ENCODE peak calls at places on chromosomes 1 and 21, in nine cellular contexts. Y is thyroid gland; V is prostate gland; X is tibial nerve; B is endodermal cell; A is OCI-LY7; I is CD4-positive, alpha-beta T cell; W is GM13977; S is breast epithelium. F is an unnamed sample.

GRCh38 chr1:218557731-218558130 is 212.6 kb downstream of the TGFB2 start:
- DNase-seq in A (no peak), S (no peak), Y (peak), W (no peak), I (no peak), B (no peak), X (no peak), V (no peak), F (no peak)

GRCh38 chr21:41478319-41479177 is 29.4 kb downstream of the TMPRSS2 start:
- DNase-seq in X (no peak), I (no peak), S (no peak), B (peak), W (no peak), Y (peak), A (no peak), V (no peak), F (no peak)

GRCh38 chr1:107617456-107617855 is 347.5 kb downstream of the VAV3 start:
- DNase-seq in V (no peak), Y (no peak), B (no peak), X (no peak), I (no peak), A (no peak), S (no peak), W (no peak), F (no peak)

GRCh38 chr1:39852876-39853275 is 30.4 kb downstream of the TRIT1 start:
- DNase-seq in V (no peak), Y (no peak), S (no peak), A (no peak), X (no peak), W (no peak), B (no peak), I (no peak), F (no peak)

GRCh38 chr1:47656719-47657685 is 219.2 kb downstream of the FOXD2 start:
- DNase-seq in B (peak), Y (no peak), V (no peak), A (no peak), I (no peak), S (no peak), W (no peak), X (peak), F (no peak)

GRCh38 chr1:13948851-13949490 is 249.0 kb downstream of the PRDM2 start:
- DNase-seq in V (no peak), A (no peak), B (no peak), I (no peak), Y (peak), S (no peak), X (peak), W (no peak), F (no peak)

GRCh38 chr1:190373705-190374336 is 103.8 kb downstream of the BRINP3 start:
- DNase-seq in Y (no peak), W (peak), V (no peak), B (peak), I (no peak), X (no peak), A (peak), S (no peak), F (peak)

GRCh38 chr21:42463861-42464515 is 32.0 kb downstream of the RSPH1 start:
- DNase-seq in B (peak), I (peak), A (peak), W (no peak), X (no peak), S (peak), V (no peak), Y (peak), F (no peak)

GRCh38 chr1:159122005-159122621 is 45.5 kb upstream of the AIM2 start:
- DNase-seq in X (no peak), Y (no peak), W (peak), A (no peak), V (no peak), I (no peak), B (no peak), S (no peak), F (peak)

GRCh38 chr1:110340207-110340468 is 961 bp downstream of the RBM15 start:
- DNase-seq in V (no peak), W (no peak), I (no peak), X (no peak), B (no peak), A (no peak), Y (no peak), S (no peak), F (no peak)

GRCh38 chr1:110339040-110339426 is at the start of gene RBM15:
- DNase-seq in V (peak), X (peak), Y (peak), W (peak), B (peak), A (peak), I (peak), S (peak), F (peak)

GRCh38 chr1:110339427-110340206 is 440 bp downstream of the RBM15 start:
- DNase-seq in W (peak), Y (peak), B (peak), V (peak), S (peak), I (no peak), X (peak), A (peak), F (peak)

GRCh38 chr1:110337704-110338199 is 1.4 kb upstream of the RBM15 start:
- DNase-seq in V (peak), X (peak), B (peak), S (peak), A (peak), Y (peak), I (peak), W (peak), F (peak)

GRCh38 chr1:110338200-110339039 is 757 bp upstream of the RBM15 start:
- DNase-seq in A (peak), Y (peak), B (peak), V (peak), W (peak), I (peak), S (peak), X (peak), F (peak)
- TF ChIP-seq CTCF in A (peak), Y (peak), B (peak), V (peak), W (peak), I (peak), S (peak), X (peak), F (peak)

DNA sequence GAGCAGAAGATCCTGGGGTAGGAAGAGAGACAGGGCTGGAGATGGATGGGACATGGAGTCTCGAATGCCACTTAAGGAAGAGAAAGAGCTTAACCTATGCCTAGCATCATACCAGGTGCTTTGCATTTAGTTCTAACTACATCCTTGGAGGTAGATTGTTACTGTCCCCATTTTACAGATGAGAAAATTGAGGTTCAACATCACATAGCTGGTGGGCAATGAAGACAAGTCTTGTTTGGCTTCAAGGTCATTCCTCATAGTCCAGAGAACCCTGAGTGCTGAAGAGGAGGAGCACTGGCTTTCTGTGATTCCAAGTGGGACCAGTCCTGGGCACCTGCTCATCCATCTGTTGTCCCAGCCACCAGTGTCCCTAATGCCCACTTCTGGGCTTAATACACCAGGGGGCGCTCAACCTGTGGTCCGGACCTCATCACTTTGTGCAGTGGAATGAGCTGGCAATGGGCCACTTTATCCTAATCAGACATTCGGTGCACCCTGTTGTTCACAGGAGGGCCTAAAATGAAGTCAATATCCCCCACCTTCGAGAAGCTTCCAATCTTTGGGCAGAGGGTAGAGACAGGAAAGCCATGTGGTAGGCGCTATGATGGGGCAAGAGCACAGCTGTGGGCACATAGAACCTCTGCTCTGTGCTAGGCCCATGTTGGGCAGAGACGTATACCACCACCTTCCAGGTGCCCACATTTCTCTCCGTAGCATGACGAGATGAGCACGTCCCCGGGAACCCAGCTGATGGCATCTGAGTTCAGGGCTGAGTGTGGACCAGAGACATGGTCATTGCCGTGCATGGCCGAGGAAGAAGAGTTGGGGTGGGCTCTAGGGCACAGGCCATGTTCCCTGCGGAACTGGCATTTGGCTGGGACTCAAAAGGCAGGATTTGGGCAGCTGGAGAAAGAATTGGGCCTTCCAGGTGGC is 9.2 kb downstream of the RPS6KA1 start:
- DNase-seq in I (peak), Y (peak), X (no peak), W (peak), S (no peak), B (peak), V (peak), A (peak), F (peak)
- TF ChIP-seq CTCF in I (peak), Y (no peak), X (no peak), W (peak), S (no peak), B (peak), V (peak), A (peak), F (peak)

DNA sequence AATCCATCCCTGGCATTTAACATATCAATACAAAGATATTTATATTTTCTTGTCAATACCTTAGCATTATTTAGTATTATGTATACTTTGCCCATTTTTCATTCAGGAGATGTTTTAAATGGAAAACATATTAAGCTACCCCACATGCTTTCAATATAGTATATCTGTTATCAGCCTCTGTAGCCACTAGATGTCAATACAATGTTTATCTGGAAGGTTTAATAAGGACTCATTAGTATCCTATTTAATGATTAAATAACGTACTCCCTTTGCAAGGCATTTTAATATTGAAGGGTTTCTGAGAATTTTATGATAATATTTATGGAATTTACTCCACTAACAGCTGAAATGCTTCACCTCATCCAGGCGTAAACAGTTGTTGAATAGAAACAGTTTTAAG is 329.5 kb upstream of the ADGRL2 start:
- DNase-seq in Y (no peak), S (no peak), A (no peak), W (no peak), B (no peak), V (no peak), X (no peak), I (no peak), F (no peak)
- TF ChIP-seq CTCF in Y (no peak), S (no peak), A (no peak), W (no peak), B (no peak), V (no peak), X (no peak), I (no peak), F (no peak)

GRCh38 chr1:119542492-119542946 is 35.5 kb downstream of the HSD3B1 start:
- DNase-seq in Y (no peak), A (no peak), V (peak), S (no peak), I (no peak), X (no peak), W (no peak), B (no peak), F (no peak)

GRCh38 chr1:119546641-119547040 is 39.6 kb downstream of the HSD3B1 start:
- DNase-seq in S (no peak), X (no peak), A (no peak), Y (no peak), I (no peak), V (no peak), W (no peak), B (no peak), F (no peak)

GRCh38 chr1:119541389-119541788 is 34.4 kb downstream of the HSD3B1 start:
- DNase-seq in B (no peak), Y (no peak), X (no peak), W (no peak), A (no peak), V (no peak), I (no peak), S (no peak), F (no peak)

GRCh38 chr1:119547306-119547705 is 40.3 kb downstream of the HSD3B1 start:
- DNase-seq in B (no peak), V (no peak), S (no peak), Y (no peak), A (no peak), W (no peak), X (no peak), I (no peak), F (no peak)

DNA sequence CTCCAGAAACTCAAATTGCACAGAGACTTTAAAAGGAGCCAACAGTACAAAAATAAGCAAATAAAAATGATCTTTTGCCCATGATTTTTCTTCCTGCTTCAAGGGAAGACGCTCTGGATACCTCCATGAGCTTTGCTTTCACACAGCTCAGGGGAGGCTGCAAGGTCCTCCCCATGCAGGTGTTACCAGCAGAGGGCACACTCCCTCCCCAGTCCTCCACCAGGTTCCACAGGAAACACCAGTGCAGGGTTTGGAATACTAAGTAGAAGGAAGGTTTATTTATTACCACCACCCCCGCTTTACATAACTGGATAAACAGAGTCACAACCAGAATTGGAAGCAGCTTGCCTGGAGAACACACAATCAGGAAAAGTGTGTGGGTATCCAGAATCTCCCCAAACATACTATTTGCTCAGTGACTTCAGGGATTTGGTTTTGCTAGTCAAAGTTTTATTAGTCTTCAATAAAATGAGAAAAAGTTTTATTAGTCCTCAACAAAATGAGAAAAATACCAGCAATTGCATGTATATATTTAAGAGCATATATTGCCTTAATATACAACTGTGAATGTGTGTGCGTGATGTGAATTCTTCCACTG is 37.3 kb downstream of the HSD3B1 start:
- DNase-seq in S (no peak), A (peak), X (no peak), I (no peak), Y (no peak), B (peak), V (no peak), W (no peak), F (no peak)
- TF ChIP-seq CTCF in S (no peak), A (peak), X (no peak), I (no peak), Y (no peak), B (peak), V (no peak), W (peak), F (peak)

DNA sequence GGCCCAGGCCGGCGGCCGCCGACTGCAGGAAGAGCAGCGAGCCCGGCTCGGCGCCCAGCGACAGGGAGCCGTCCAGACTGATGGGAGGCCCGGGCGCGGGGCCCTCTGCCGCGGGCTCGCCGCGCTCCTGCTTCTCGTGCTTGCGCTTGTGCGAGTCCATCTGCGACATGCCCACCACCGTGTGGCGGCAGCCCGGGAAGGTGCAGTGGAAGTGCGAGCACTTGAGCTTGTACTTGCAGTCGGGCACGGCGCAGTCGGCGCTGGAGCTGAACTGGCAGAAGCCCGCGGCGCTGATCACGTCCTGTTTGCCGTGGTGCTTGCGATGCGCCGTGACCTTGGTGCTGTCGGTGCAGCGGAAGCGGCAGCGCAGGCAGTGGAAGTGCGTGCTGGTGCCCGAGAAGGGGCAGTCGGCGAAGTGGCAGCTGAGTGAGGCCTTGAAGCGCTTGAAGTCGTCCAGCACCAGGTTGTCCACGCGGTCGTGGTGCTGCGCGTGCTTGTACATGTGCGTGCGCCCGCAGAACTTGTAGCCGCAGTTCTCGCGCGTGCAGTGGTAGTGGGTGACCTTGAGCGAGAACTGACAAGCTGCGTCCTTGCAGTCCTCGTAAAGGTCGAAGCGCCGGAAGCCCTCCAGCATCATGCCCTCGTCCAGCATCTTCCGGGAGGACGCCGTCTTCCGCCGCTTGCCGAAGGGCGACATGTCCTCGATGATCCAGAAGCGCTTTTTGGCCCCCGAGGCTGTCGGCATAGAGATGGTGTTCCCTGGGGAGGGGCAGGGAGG is 157.0 kb downstream of the CASZ1 start:
- DNase-seq in A (no peak), S (no peak), X (no peak), I (no peak), W (no peak), Y (no peak), B (peak), V (no peak), F (no peak)
- TF ChIP-seq CTCF in A (no peak), S (no peak), X (no peak), I (no peak), W (no peak), Y (no peak), B (peak), V (no peak), F (no peak)

DNA sequence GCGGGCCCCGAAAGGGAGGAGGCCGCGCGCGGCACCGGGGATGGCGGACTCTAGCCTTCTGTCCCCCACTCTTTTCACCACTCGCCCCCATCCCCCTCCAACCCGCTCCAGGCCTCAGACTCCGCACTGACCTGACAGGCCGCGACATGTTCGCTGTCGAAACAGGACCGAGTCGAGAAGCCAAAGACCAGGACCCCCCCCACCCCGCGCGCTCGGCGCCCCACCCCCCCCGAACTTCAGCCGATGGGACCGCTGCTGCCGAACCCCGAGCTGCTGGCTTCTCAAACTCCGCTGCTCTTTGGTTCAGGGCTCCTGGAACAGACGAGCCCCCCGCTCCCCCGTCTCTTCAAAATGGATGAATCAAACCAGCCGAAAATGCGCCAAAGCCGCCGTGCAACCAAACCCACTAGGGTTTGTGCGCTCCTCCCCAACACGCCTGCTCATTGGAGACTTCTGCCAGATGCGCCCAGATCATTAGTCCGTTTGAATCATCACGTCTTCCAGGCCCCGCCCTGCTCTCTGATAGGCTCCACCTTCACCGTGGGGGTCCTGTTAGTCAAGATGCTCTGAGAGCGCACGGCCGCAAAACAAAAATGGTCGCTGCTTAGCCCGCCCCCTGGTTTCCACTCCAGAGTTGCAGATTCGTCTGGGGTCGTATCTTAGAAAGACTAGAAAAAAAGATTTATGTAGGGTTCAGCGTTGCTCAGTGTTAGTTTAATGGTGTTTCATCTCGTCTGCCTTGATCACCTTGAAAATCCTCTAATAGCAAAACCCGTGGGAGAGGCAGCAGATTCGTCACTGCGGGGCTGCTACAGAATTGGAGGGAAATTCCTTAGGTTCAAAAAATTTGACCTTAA is at the start of gene NUCKS1:
- DNase-seq in X (peak), S (peak), A (peak), I (peak), Y (peak), W (peak), B (peak), V (peak), F (peak)
- TF ChIP-seq CTCF in X (peak), S (no peak), A (no peak), I (no peak), Y (no peak), W (no peak), B (peak), V (peak), F (no peak)